ENCODE peak calls at places on chromosomes 4 and X, in nine cellular contexts. G is midbrain, L is NCI-H1930, B is GM13976, D is heart left ventricle, J is esophagus squamous epithelium, U is head of caudate nucleus, W is ascending aorta, Z is skeletal muscle cell. K is an unnamed sample.

GRCh38 chr4:147683172-147683571 is 791 bp downstream of the PRMT9 start:
- DNase-seq in W (no peak), B (peak), L (no peak), J (no peak), D (no peak), Z (no peak), G (peak), U (peak), K (peak)

GRCh38 chrX:44400588-44400987 is 57.1 kb upstream of the EFHC2 start:
- DNase-seq in D (no peak), J (no peak), Z (peak), B (no peak), W (no peak), L (no peak), U (no peak), G (no peak), K (no peak)

GRCh38 chr4:2941138-2942036 is 21.8 kb downstream of the NOP14 start:
- DNase-seq in U (no peak), Z (no peak), D (no peak), W (peak), G (no peak), L (no peak), B (no peak), J (no peak), K (no peak)

GRCh38 chr4:373062-373839 is 35.6 kb downstream of the ZNF141 start:
- DNase-seq in Z (no peak), D (no peak), U (no peak), L (no peak), W (no peak), B (no peak), G (no peak), J (no peak), K (no peak)

GRCh38 chr4:73127839-73128448 is 58.4 kb upstream of the COX18 start:
- DNase-seq in J (no peak), G (peak), L (no peak), Z (no peak), U (no peak), D (no peak), W (no peak), B (peak), K (no peak)

GRCh38 chr4:30945586-30945985 is 225.4 kb downstream of the PCDH7 start:
- DNase-seq in W (no peak), B (no peak), J (no peak), L (no peak), G (no peak), Z (no peak), U (no peak), D (no peak), K (no peak)

GRCh38 chr4:88010921-88011320 is 3.5 kb downstream of the PKD2 start:
- DNase-seq in U (no peak), D (no peak), W (no peak), L (no peak), J (no peak), Z (no peak), B (no peak), G (no peak), K (no peak)

GRCh38 chr4:146338512-146338911 is 124.2 kb downstream of the REELD1 start:
- DNase-seq in D (no peak), Z (no peak), J (no peak), U (no peak), G (no peak), L (no peak), W (no peak), B (no peak), K (no peak)

GRCh38 chr4:153722036-153722435 is 37.8 kb downstream of the RNF175 start:
- DNase-seq in J (no peak), U (no peak), G (no peak), L (no peak), D (no peak), B (no peak), Z (no peak), W (no peak), K (no peak)

GRCh38 chrX:120585702-120586101 is 18.2 kb upstream of the MCTS1 start:
- DNase-seq in U (no peak), G (no peak), B (no peak), L (no peak), Z (no peak), D (no peak), J (no peak), W (no peak), K (no peak)

GRCh38 chr4:102761478-102761790 is 666 bp upstream of the MANBA start:
- DNase-seq in G (no peak), D (no peak), L (no peak), W (no peak), U (no peak), J (no peak), Z (no peak), B (no peak), K (no peak)

GRCh38 chr4:37914539-37914938 is 23.7 kb downstream of the TBC1D1 start:
- DNase-seq in D (no peak), Z (no peak), B (no peak), G (no peak), L (no peak), U (no peak), W (no peak), J (no peak), K (no peak)

GRCh38 chr4:19655666-19656065 is 596.0 kb upstream of the SLIT2 start:
- DNase-seq in J (no peak), Z (no peak), W (no peak), U (no peak), L (no peak), D (no peak), G (no peak), B (no peak), K (no peak)

GRCh38 chr4:139279723-139280620 is at the start of gene MGARP:
- DNase-seq in Z (no peak), D (peak), L (no peak), B (peak), J (no peak), U (peak), W (peak), G (no peak), K (peak)

GRCh38 chrX:128106630-128107029 is 54.4 kb upstream of the ACTRT1 start:
- DNase-seq in D (no peak), L (no peak), G (no peak), U (no peak), Z (no peak), W (no peak), J (no peak), B (peak), K (no peak)

GRCh38 chr4:138177278-138177968 is 64.7 kb downstream of the SLC7A11 start:
- DNase-seq in D (no peak), L (no peak), B (no peak), W (no peak), Z (no peak), G (no peak), J (no peak), U (no peak), K (no peak)

GRCh38 chrX:113473418-113473817 is 632.8 kb upstream of the AMOT start:
- DNase-seq in J (no peak), U (no peak), Z (no peak), L (no peak), W (no peak), G (no peak), B (no peak), D (no peak), K (no peak)

GRCh38 chr4:120263623-120264022 is 197.0 kb upstream of the MAD2L1 start:
- DNase-seq in L (no peak), D (no peak), G (no peak), J (no peak), U (no peak), B (no peak), Z (no peak), W (no peak), K (no peak)

GRCh38 chr4:125322363-125322730 is 7.6 kb downstream of the FAT4 start:
- DNase-seq in D (no peak), J (no peak), B (no peak), W (no peak), Z (peak), L (no peak), U (no peak), G (peak), K (no peak)

GRCh38 chr4:82223715-82224114 is 150.1 kb downstream of the HNRNPD start:
- DNase-seq in G (peak), Z (no peak), W (peak), D (no peak), L (no peak), J (no peak), U (peak), B (no peak), K (no peak)

GRCh38 chr4:115671581-115671980 is 558.2 kb upstream of the NDST4 start:
- DNase-seq in U (no peak), D (no peak), L (no peak), J (no peak), W (no peak), Z (peak), B (no peak), G (no peak), K (no peak)

GRCh38 chr4:81215219-81215892 is at the start of gene PRKG2:
- DNase-seq in L (no peak), G (no peak), W (no peak), D (no peak), B (no peak), U (no peak), Z (no peak), J (no peak), K (no peak)

GRCh38 chr4:6379787-6380745 is 92.3 kb downstream of the PPP2R2C start:
- DNase-seq in L (no peak), G (no peak), U (no peak), J (no peak), W (no peak), Z (no peak), D (peak), B (no peak), K (no peak)

GRCh38 chrX:1134976-1135375 is 77.5 kb downstream of the CRLF2 start:
- DNase-seq in G (no peak), U (no peak), J (no peak), W (no peak), Z (no peak), D (no peak), B (no peak), L (no peak), K (no peak)

GRCh38 chr4:1571165-1571908 is 112.8 kb downstream of the FAM53A start:
- DNase-seq in W (no peak), G (no peak), U (no peak), D (peak), B (no peak), Z (no peak), J (no peak), L (no peak), K (no peak)

GRCh38 chr4:121370729-121371325 is 10.0 kb downstream of the QRFPR start:
- DNase-seq in B (peak), W (no peak), G (peak), Z (no peak), D (no peak), U (peak), L (no peak), J (no peak), K (peak)